ENCODE peak calls at places on chromosomes 6 and 20, in nine cellular contexts. J is aorta; L is CD4-positive, alpha-beta memory T cell; K is small intestine; C is cardiac muscle cell; G is IMR-90; B is body of pancreas; O is effector memory CD4-positive, alpha-beta T cell; W is naive thymus-derived CD4-positive, alpha-beta T cell. R is an unnamed sample.

GRCh38 chr6:14108571-14109410 is 8.8 kb upstream of the CD83 start:
- DNase-seq in J (no peak), C (no peak), B (no peak), G (no peak), W (no peak), O (peak), L (peak), K (no peak), R (no peak)

GRCh38 chr20:35215066-35215956 is 11.2 kb upstream of the MMP24 start:
- DNase-seq in B (no peak), L (no peak), K (no peak), C (no peak), O (no peak), J (no peak), W (no peak), G (peak), R (no peak)

GRCh38 chr20:40781340-40781916 is 92.4 kb upstream of the MAFB start:
- DNase-seq in J (no peak), B (no peak), K (no peak), C (no peak), G (no peak), O (no peak), W (no peak), L (no peak), R (peak)

GRCh38 chr20:50218987-50219435 is 28.4 kb downstream of the CEBPB start:
- DNase-seq in O (no peak), J (no peak), W (no peak), G (no peak), K (no peak), B (peak), L (no peak), C (no peak), R (no peak)

GRCh38 chr6:5968817-5969726 is 37.7 kb downstream of the NRN1 start:
- DNase-seq in L (no peak), J (peak), C (peak), W (no peak), B (peak), O (no peak), G (no peak), K (no peak), R (no peak)

GRCh38 chr6:7086488-7086887 is 21.3 kb upstream of the RREB1 start:
- DNase-seq in G (peak), J (no peak), C (no peak), L (no peak), W (peak), O (no peak), K (peak), B (no peak), R (peak)

GRCh38 chr6:132931937-132932336 is 117.6 kb downstream of the RPS12 start:
- DNase-seq in B (peak), L (no peak), W (no peak), O (no peak), K (no peak), J (no peak), C (no peak), G (peak), R (no peak)

GRCh38 chr6:73017473-73017872 is 207.8 kb downstream of the KHDC1L start:
- DNase-seq in K (no peak), C (no peak), J (no peak), B (no peak), W (no peak), G (no peak), L (no peak), O (no peak), R (no peak)

GRCh38 chr20:48695255-48695654 is 132.5 kb downstream of the PREX1 start:
- DNase-seq in W (no peak), G (no peak), B (peak), L (no peak), J (no peak), K (no peak), C (peak), O (no peak), R (no peak)

GRCh38 chr20:62522748-62523396 is 47.1 kb upstream of the GATA5 start:
- DNase-seq in K (no peak), L (no peak), C (peak), O (no peak), J (no peak), B (no peak), G (no peak), W (no peak), R (no peak)

GRCh38 chr6:116528800-116529199 is 16.7 kb downstream of the TRAPPC3L start:
- DNase-seq in C (no peak), O (no peak), L (no peak), J (no peak), K (no peak), W (no peak), B (no peak), G (peak), R (no peak)

GRCh38 chr6:79544299-79544927 is 7.2 kb upstream of the LCA5 start:
- DNase-seq in L (no peak), B (no peak), J (no peak), C (peak), K (no peak), W (no peak), O (no peak), G (peak), R (no peak)

GRCh38 chr20:23645575-23645974 is 7.8 kb upstream of the CST3 start:
- DNase-seq in K (no peak), B (no peak), G (no peak), L (no peak), J (no peak), W (no peak), C (no peak), O (no peak), R (no peak)

GRCh38 chr20:6892729-6893128 is 125.2 kb downstream of the BMP2 start:
- DNase-seq in J (no peak), L (no peak), B (no peak), W (no peak), K (no peak), G (no peak), O (no peak), C (no peak), R (no peak)

GRCh38 chr6:137231156-137231555 is 12.0 kb upstream of the IFNGR1 start:
- DNase-seq in B (no peak), C (no peak), L (no peak), G (no peak), O (no peak), K (no peak), J (no peak), W (no peak), R (no peak)

GRCh38 chr6:160035693-160036330 is 66.9 kb downstream of the IGF2R start:
- DNase-seq in W (no peak), G (peak), C (no peak), O (no peak), B (no peak), L (no peak), K (no peak), J (no peak), R (no peak)

GRCh38 chr6:108068618-108069017 is 5.9 kb downstream of the OSTM1 start:
- DNase-seq in G (no peak), W (peak), C (no peak), K (peak), O (peak), L (peak), B (no peak), J (no peak), R (peak)

GRCh38 chr6:11179088-11179977 is 53.1 kb downstream of the NEDD9 start:
- DNase-seq in W (no peak), G (no peak), K (no peak), B (no peak), L (no peak), J (no peak), C (no peak), O (no peak), R (no peak)

GRCh38 chr6:70241991-70242420 is 60.9 kb downstream of the COL9A1 start:
- DNase-seq in K (peak), W (no peak), O (no peak), B (peak), G (no peak), L (no peak), J (no peak), C (no peak), R (no peak)

GRCh38 chr6:71326611-71327010 is 38.0 kb downstream of the OGFRL1 start:
- DNase-seq in O (no peak), J (no peak), W (no peak), L (no peak), G (no peak), C (no peak), K (no peak), B (no peak), R (no peak)

GRCh38 chr20:18702736-18703135 is 110.8 kb upstream of the SCP2D1 start:
- DNase-seq in O (no peak), L (no peak), B (no peak), K (no peak), C (no peak), G (no peak), J (no peak), W (no peak), R (no peak)

GRCh38 chr6:72203983-72204382 is 317.6 kb downstream of the RIMS1 start:
- DNase-seq in O (no peak), C (no peak), B (no peak), J (no peak), L (no peak), W (no peak), K (no peak), G (no peak), R (no peak)

GRCh38 chr20:35298264-35298663 is 6.0 kb upstream of the FAM83C start:
- DNase-seq in G (no peak), J (no peak), B (no peak), O (no peak), L (no peak), W (no peak), C (no peak), K (no peak), R (no peak)

GRCh38 chr6:12654526-12654925 is 62.0 kb upstream of the PHACTR1 start:
- DNase-seq in O (no peak), C (peak), B (no peak), L (no peak), G (no peak), K (no peak), J (no peak), W (no peak), R (no peak)

GRCh38 chr6:32936247-32937152 is 4.3 kb downstream of the HLA-DMB start:
- DNase-seq in O (no peak), W (no peak), L (no peak), C (no peak), B (no peak), G (no peak), J (no peak), K (no peak), R (no peak)

GRCh38 chr6:32947552-32948465 is 5.1 kb downstream of the HLA-DMA start:
- DNase-seq in C (peak), B (peak), G (peak), K (peak), O (peak), W (peak), L (no peak), J (no peak), R (no peak)

GRCh38 chr6:27178001-27178730 is 69.3 kb upstream of the PRSS16 start:
- DNase-seq in K (peak), B (peak), W (peak), L (peak), C (peak), O (peak), G (peak), J (no peak), R (peak)

GRCh38 chr6:21653902-21654301 is 60.4 kb downstream of the SOX4 start:
- DNase-seq in J (no peak), G (no peak), O (no peak), W (no peak), C (no peak), B (no peak), K (no peak), L (no peak), R (no peak)

GRCh38 chr6:29989211-29989610 is 46.9 kb downstream of the HLA-A start:
- DNase-seq in C (no peak), K (no peak), O (no peak), L (no peak), W (no peak), B (no peak), G (no peak), J (no peak), R (no peak)

GRCh38 chr20:10558635-10559187 is 115.1 kb downstream of the JAG1 start:
- DNase-seq in G (peak), B (no peak), L (no peak), K (no peak), J (no peak), W (peak), C (peak), O (no peak), R (no peak)

GRCh38 chr20:20557406-20557805 is 155.0 kb downstream of the RALGAPA2 start:
- DNase-seq in G (no peak), W (no peak), O (no peak), L (no peak), K (no peak), B (no peak), C (no peak), J (no peak), R (no peak)

GRCh38 chr20:50813101-50813643 is 18.3 kb downstream of the BCAS4 start:
- DNase-seq in J (no peak), K (no peak), G (no peak), L (no peak), W (no peak), O (no peak), C (no peak), B (no peak), R (no peak)

GRCh38 chr6:82711992-82712788 is 348.6 kb downstream of the TPBG start:
- DNase-seq in G (no peak), J (no peak), B (peak), O (no peak), W (no peak), K (no peak), C (no peak), L (no peak), R (no peak)

GRCh38 chr20:53582574-53583351 is 10.9 kb downstream of the ZNF217 start:
- DNase-seq in G (peak), B (no peak), K (peak), C (no peak), J (no peak), W (no peak), O (peak), L (peak), R (peak)

GRCh38 chr20:56765172-56766073 is 136.3 kb downstream of the TFAP2C start:
- DNase-seq in J (no peak), B (no peak), O (no peak), L (no peak), G (no peak), K (no peak), W (no peak), C (no peak), R (no peak)

GRCh38 chr6:130967502-130968469 is 95.3 kb downstream of the EPB41L2 start:
- DNase-seq in B (no peak), L (no peak), C (no peak), W (no peak), G (peak), O (no peak), J (no peak), K (no peak), R (no peak)
- H3K27ac ChIP-seq in B (no peak), L (no peak), C (no peak), W (no peak), G (peak), O (no peak), J (no peak), K (peak), R (no peak)

GRCh38 chr6:89347825-89348224 is 4.7 kb downstream of the UBE2J1 start:
- DNase-seq in J (peak), C (peak), O (no peak), G (peak), L (no peak), B (peak), K (no peak), W (no peak), R (no peak)

GRCh38 chr6:89351632-89352328 is 742 bp downstream of the UBE2J1 start:
- DNase-seq in J (no peak), C (no peak), W (no peak), L (no peak), G (no peak), B (no peak), O (no peak), K (peak), R (no peak)

GRCh38 chr6:89350281-89351037 is 2.1 kb downstream of the UBE2J1 start:
- DNase-seq in J (no peak), L (no peak), K (peak), B (no peak), G (no peak), O (no peak), W (peak), C (no peak), R (peak)

GRCh38 chr6:89346433-89346832 is 6.1 kb downstream of the UBE2J1 start:
- DNase-seq in C (no peak), W (no peak), G (no peak), J (no peak), L (no peak), B (no peak), K (no peak), O (no peak), R (no peak)

DNA sequence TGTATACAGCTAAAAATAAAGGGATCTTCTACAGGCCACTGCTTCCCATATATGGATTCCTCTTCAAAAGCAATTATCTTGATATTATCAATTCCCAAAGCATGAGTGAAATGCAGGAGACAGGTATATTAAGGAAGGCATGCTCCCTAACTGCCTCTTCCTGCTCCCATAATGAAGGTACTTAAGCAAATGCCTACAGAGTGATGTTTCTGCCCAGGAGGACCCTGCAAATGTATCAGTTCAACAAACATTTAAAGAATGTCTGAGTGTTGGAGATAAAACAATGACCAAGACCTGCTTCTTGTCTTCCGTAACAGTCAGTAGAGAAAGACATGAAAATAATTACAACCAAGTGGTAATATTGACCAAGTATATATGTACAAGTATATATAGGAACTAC is 4.2 kb downstream of the UBE2J1 start:
- DNase-seq in O (no peak), K (no peak), L (no peak), W (no peak), C (peak), G (peak), B (no peak), J (no peak), R (no peak)
- H3K4me3 ChIP-seq in O (no peak), K (no peak), L (no peak), W (no peak), C (no peak), G (no peak), B (no peak), J (no peak), R (no peak)

GRCh38 chr6:133964702-133965101 is 11.7 kb downstream of the TBPL1 start:
- DNase-seq in J (no peak), O (no peak), G (no peak), L (no peak), K (no peak), B (no peak), C (no peak), W (no peak), R (no peak)
- H3K27ac ChIP-seq in J (no peak), O (no peak), G (no peak), L (no peak), K (no peak), B (no peak), C (no peak), W (no peak), R (no peak)

GRCh38 chr6:23523771-23524170 is 602.2 kb upstream of the NRSN1 start:
- DNase-seq in L (no peak), C (no peak), O (no peak), J (no peak), K (no peak), G (no peak), B (no peak), W (no peak), R (no peak)
- H3K4me3 ChIP-seq in L (no peak), C (no peak), O (no peak), J (no peak), K (no peak), G (no peak), B (no peak), W (no peak), R (no peak)

GRCh38 chr6:121592261-121592935 is 157.0 kb downstream of the GJA1 start:
- DNase-seq in K (no peak), W (no peak), L (no peak), O (no peak), C (no peak), G (no peak), J (no peak), B (no peak), R (no peak)
- H3K27ac ChIP-seq in K (no peak), W (no peak), L (no peak), O (no peak), C (no peak), G (no peak), J (no peak), B (no peak), R (no peak)

DNA sequence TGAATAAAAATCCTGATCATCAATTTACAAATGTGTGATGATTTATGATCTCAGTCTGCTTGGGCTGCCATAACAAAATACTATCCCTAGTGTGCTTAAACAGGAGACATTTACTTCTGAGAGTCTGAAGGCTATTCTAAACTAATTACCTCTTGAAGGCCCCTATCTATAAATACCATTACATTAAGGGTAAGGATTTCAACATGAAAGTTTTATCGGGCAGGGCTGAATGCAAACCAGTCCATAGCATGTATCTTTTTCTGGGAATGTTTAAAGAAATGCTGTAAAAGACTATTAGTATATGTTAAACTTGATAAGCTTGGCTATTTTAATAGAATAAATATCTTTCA is 48.2 kb downstream of the TRDN start:
- DNase-seq in G (no peak), L (no peak), W (no peak), K (no peak), B (no peak), O (no peak), C (no peak), J (no peak), R (no peak)
- H3K4me3 ChIP-seq in G (no peak), L (no peak), W (no peak), K (no peak), B (no peak), O (no peak), C (no peak), J (no peak), R (no peak)

GRCh38 chr6:1387632-1388031 is 1.7 kb upstream of the FOXF2 start:
- DNase-seq in O (no peak), B (no peak), G (no peak), J (no peak), K (no peak), W (no peak), C (no peak), L (no peak), R (no peak)

GRCh38 chr6:1388081-1388926 is 1.1 kb upstream of the FOXF2 start:
- DNase-seq in O (no peak), G (peak), J (no peak), K (no peak), W (no peak), L (no peak), C (no peak), B (no peak), R (no peak)

GRCh38 chr6:1384549-1385128 is 4.7 kb upstream of the FOXF2 start:
- DNase-seq in J (no peak), B (no peak), W (no peak), C (no peak), G (no peak), L (no peak), K (no peak), O (no peak), R (no peak)

GRCh38 chr6:1385129-1386042 is 4.0 kb upstream of the FOXF2 start:
- DNase-seq in J (no peak), L (no peak), K (no peak), B (no peak), G (no peak), C (no peak), W (no peak), O (no peak), R (no peak)

DNA sequence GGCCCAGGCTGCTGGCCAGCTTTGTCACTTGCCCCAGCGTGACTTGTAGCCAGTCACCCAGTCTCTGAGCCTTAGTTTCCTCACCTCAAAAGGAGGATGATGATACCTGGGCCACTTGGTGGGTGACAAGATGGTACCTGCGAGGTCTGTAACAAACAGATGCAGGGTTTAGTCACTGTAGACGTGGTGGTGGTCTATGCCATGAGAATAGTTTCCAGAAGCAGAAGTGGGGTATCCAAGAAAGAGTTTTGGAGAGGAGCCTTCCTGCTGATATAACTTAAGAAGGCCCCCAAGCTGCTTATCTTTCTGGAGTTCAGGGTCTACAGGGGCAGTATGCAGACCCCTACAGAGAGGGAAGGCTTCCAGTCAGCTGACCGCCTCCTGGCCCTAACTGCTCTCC is 3.1 kb upstream of the FOXF2 start:
- DNase-seq in C (no peak), G (no peak), J (no peak), K (no peak), O (no peak), W (no peak), B (no peak), L (no peak), R (no peak)
- H3K27ac ChIP-seq in C (no peak), G (no peak), J (no peak), K (peak), O (no peak), W (no peak), B (no peak), L (no peak), R (no peak)